ENCODE peak calls at places on chromosomes 6 and 20, in eight cellular contexts. Z is NAMALWA; L is cardiac muscle cell; I is activated effector memory CD4-positive, alpha-beta T cell treated with Interleukin-2 at 50 U/mL for 16 hours; H is NCI-H774; D is heart right ventricle; K is ovary; F is BJ. B is an unnamed sample.

GRCh38 chr20:62332989-62333819 is 30.4 kb downstream of the ADRM1 start:
- DNase-seq in Z (no peak), L (no peak), I (no peak), H (no peak), D (no peak), K (no peak), F (no peak), B (no peak)

GRCh38 chr6:145887969-145888368 is 73.4 kb upstream of the FBXO30 start:
- DNase-seq in Z (peak), L (no peak), I (no peak), H (no peak), D (peak), K (no peak), F (no peak), B (no peak)

GRCh38 chr6:13813011-13813410 is 1.3 kb downstream of the MCUR1 start:
- DNase-seq in Z (peak), L (no peak), I (no peak), H (no peak), D (no peak), K (no peak), F (no peak), B (no peak)

GRCh38 chr6:160089534-160089897 is 32.1 kb upstream of the SLC22A1 start:
- DNase-seq in Z (no peak), L (no peak), I (no peak), H (no peak), D (no peak), K (no peak), F (no peak), B (no peak)

GRCh38 chr6:101397199-101397598 is 3.7 kb downstream of the GRIK2 start:
- DNase-seq in Z (peak), L (no peak), I (no peak), H (peak), D (no peak), K (no peak), F (no peak), B (no peak)

GRCh38 chr6:116949964-116950363 is 72.9 kb downstream of the RFX6 start:
- DNase-seq in Z (no peak), L (no peak), I (no peak), H (no peak), D (no peak), K (no peak), F (no peak), B (no peak)

GRCh38 chr20:2331092-2331491 is 35.3 kb downstream of the TGM3 start:
- DNase-seq in Z (no peak), L (no peak), I (no peak), H (no peak), D (no peak), K (no peak), F (no peak), B (no peak)

GRCh38 chr20:39935921-39936320 is 753.1 kb downstream of the MAFB start:
- DNase-seq in Z (no peak), L (no peak), I (no peak), H (no peak), D (no peak), K (no peak), F (no peak), B (no peak)

GRCh38 chr6:83031689-83032088 is 34.0 kb downstream of the UBE3D start:
- DNase-seq in Z (no peak), L (no peak), I (no peak), H (no peak), D (no peak), K (no peak), F (no peak), B (no peak)

GRCh38 chr6:29502597-29502996 is 14.8 kb upstream of the MAS1L start:
- DNase-seq in Z (no peak), L (no peak), I (no peak), H (no peak), D (no peak), K (no peak), F (no peak), B (no peak)

GRCh38 chr6:11040134-11040533 is 4.0 kb downstream of the ELOVL2 start:
- DNase-seq in Z (no peak), L (no peak), I (no peak), H (no peak), D (no peak), K (no peak), F (no peak), B (no peak)

GRCh38 chr20:64039293-64040160 is 3.5 kb downstream of the C20orf204 start:
- DNase-seq in Z (no peak), L (no peak), I (no peak), H (no peak), D (no peak), K (no peak), F (no peak), B (no peak)

GRCh38 chr6:16488813-16489212 is 250.4 kb downstream of the GMPR start:
- DNase-seq in Z (no peak), L (no peak), I (no peak), H (no peak), D (no peak), K (no peak), F (no peak), B (no peak)

GRCh38 chr6:122530440-122531046 is 58.9 kb upstream of the SERINC1 start:
- DNase-seq in Z (peak), L (peak), I (no peak), H (peak), D (peak), K (peak), F (peak), B (peak)

GRCh38 chr6:88730602-88731001 is 232.8 kb downstream of the RNGTT start:
- DNase-seq in Z (no peak), L (no peak), I (no peak), H (no peak), D (no peak), K (no peak), F (peak), B (no peak)

GRCh38 chr6:15443119-15443518 is 197.2 kb downstream of the JARID2 start:
- DNase-seq in Z (no peak), L (no peak), I (no peak), H (no peak), D (no peak), K (no peak), F (peak), B (no peak)

GRCh38 chr6:145015739-145016558 is 719.4 kb downstream of the EPM2A start:
- DNase-seq in Z (no peak), L (no peak), I (no peak), H (no peak), D (no peak), K (no peak), F (peak), B (peak)

GRCh38 chr6:14270925-14271791 is 153.6 kb downstream of the CD83 start:
- DNase-seq in Z (no peak), L (no peak), I (peak), H (no peak), D (no peak), K (no peak), F (peak), B (peak)

GRCh38 chr20:19121463-19121862 is 91.0 kb upstream of the SLC24A3 start:
- DNase-seq in Z (no peak), L (no peak), I (no peak), H (no peak), D (no peak), K (no peak), F (no peak), B (no peak)

GRCh38 chr6:80771941-80772340 is 665.5 kb downstream of the BCKDHB start:
- DNase-seq in Z (no peak), L (peak), I (no peak), H (no peak), D (no peak), K (no peak), F (no peak), B (no peak)

GRCh38 chr20:63344616-63345327 is 16.4 kb downstream of the CHRNA4 start:
- DNase-seq in Z (no peak), L (no peak), I (no peak), H (no peak), D (peak), K (no peak), F (no peak), B (no peak)

GRCh38 chr6:93417421-93417996 is 1.9 kb downstream of the EPHA7 start:
- DNase-seq in Z (no peak), L (peak), I (no peak), H (peak), D (peak), K (no peak), F (no peak), B (no peak)

GRCh38 chr6:5241242-5241641 is 19.5 kb downstream of the LYRM4 start:
- DNase-seq in Z (no peak), L (no peak), I (no peak), H (no peak), D (no peak), K (no peak), F (no peak), B (no peak)

GRCh38 chr20:58688838-58689237 is 3.8 kb upstream of the NPEPL1 start:
- DNase-seq in Z (no peak), L (no peak), I (no peak), H (no peak), D (no peak), K (no peak), F (no peak), B (no peak)

GRCh38 chr6:9126845-9127560 is 691.7 kb upstream of the SLC35B3 start:
- DNase-seq in Z (no peak), L (no peak), I (no peak), H (no peak), D (no peak), K (no peak), F (peak), B (no peak)

GRCh38 chr6:70112686-70113570 is 190.0 kb downstream of the COL9A1 start:
- DNase-seq in Z (no peak), L (no peak), I (no peak), H (no peak), D (peak), K (no peak), F (no peak), B (no peak)